ENCODE peak calls at places on chromosomes 12 and 14, in nine cellular contexts. One of them, this sample, is unnamed.

GRCh38 chr14:68111733-68112270 is 292.2 kb downstream of the RAD51B start:
- DNase-seq in posterior vena cava: no peak
- DNase-seq in C1 segment of cervical spinal cord: no peak
- DNase-seq in OCI-LY7: no peak
- DNase-seq in stimulated activated CD4-positive, alpha-beta T cell treated with anti-CD3 and anti-CD28 coated beads, Interleukin-2, amount 100 ng/mL, for 48 hours: no peak
- DNase-seq in effector CD8-positive, alpha-beta T cell: no peak
- DNase-seq in LHCN-M2: no peak
- DNase-seq in KBM-7: no peak
- DNase-seq in Right ventricle myocardium inferior: no peak
- DNase-seq in this sample: no peak

GRCh38 chr12:105267711-105268110 is 31.7 kb upstream of the APPL2 start:
- DNase-seq in stimulated activated CD4-positive, alpha-beta T cell treated with anti-CD3 and anti-CD28 coated beads, Interleukin-2, amount 100 ng/mL, for 48 hours: no peak
- DNase-seq in Right ventricle myocardium inferior: no peak
- DNase-seq in LHCN-M2: peak
- DNase-seq in effector CD8-positive, alpha-beta T cell: no peak
- DNase-seq in C1 segment of cervical spinal cord: no peak
- DNase-seq in OCI-LY7: no peak
- DNase-seq in posterior vena cava: no peak
- DNase-seq in KBM-7: no peak
- DNase-seq in this sample: no peak

GRCh38 chr14:96270565-96271420 is 14.8 kb downstream of the BDKRB1 start:
- DNase-seq in Right ventricle myocardium inferior: no peak
- DNase-seq in OCI-LY7: no peak
- DNase-seq in LHCN-M2: no peak
- DNase-seq in effector CD8-positive, alpha-beta T cell: no peak
- DNase-seq in stimulated activated CD4-positive, alpha-beta T cell treated with anti-CD3 and anti-CD28 coated beads, Interleukin-2, amount 100 ng/mL, for 48 hours: no peak
- DNase-seq in posterior vena cava: no peak
- DNase-seq in KBM-7: no peak
- DNase-seq in C1 segment of cervical spinal cord: no peak
- DNase-seq in this sample: no peak

GRCh38 chr12:56631790-56632700 is 1.9 kb upstream of the BAZ2A start:
- DNase-seq in KBM-7: peak
- DNase-seq in effector CD8-positive, alpha-beta T cell: peak
- DNase-seq in OCI-LY7: peak
- DNase-seq in stimulated activated CD4-positive, alpha-beta T cell treated with anti-CD3 and anti-CD28 coated beads, Interleukin-2, amount 100 ng/mL, for 48 hours: peak
- DNase-seq in posterior vena cava: peak
- DNase-seq in C1 segment of cervical spinal cord: no peak
- DNase-seq in LHCN-M2: no peak
- DNase-seq in Right ventricle myocardium inferior: peak
- DNase-seq in this sample: peak

GRCh38 chr12:1758887-1759286 is 61.5 kb upstream of the LRTM2 start:
- DNase-seq in Right ventricle myocardium inferior: no peak
- DNase-seq in stimulated activated CD4-positive, alpha-beta T cell treated with anti-CD3 and anti-CD28 coated beads, Interleukin-2, amount 100 ng/mL, for 48 hours: no peak
- DNase-seq in OCI-LY7: no peak
- DNase-seq in effector CD8-positive, alpha-beta T cell: no peak
- DNase-seq in KBM-7: no peak
- DNase-seq in C1 segment of cervical spinal cord: no peak
- DNase-seq in LHCN-M2: no peak
- DNase-seq in posterior vena cava: no peak
- DNase-seq in this sample: no peak

GRCh38 chr12:83603106-83603505 is 916.4 kb downstream of the TMTC2 start:
- DNase-seq in Right ventricle myocardium inferior: no peak
- DNase-seq in OCI-LY7: no peak
- DNase-seq in posterior vena cava: no peak
- DNase-seq in effector CD8-positive, alpha-beta T cell: no peak
- DNase-seq in LHCN-M2: no peak
- DNase-seq in C1 segment of cervical spinal cord: no peak
- DNase-seq in KBM-7: no peak
- DNase-seq in stimulated activated CD4-positive, alpha-beta T cell treated with anti-CD3 and anti-CD28 coated beads, Interleukin-2, amount 100 ng/mL, for 48 hours: no peak
- DNase-seq in this sample: no peak

GRCh38 chr12:111767362-111768158 is 827 bp downstream of the ALDH2 start:
- DNase-seq in OCI-LY7: no peak
- DNase-seq in effector CD8-positive, alpha-beta T cell: no peak
- DNase-seq in KBM-7: no peak
- DNase-seq in Right ventricle myocardium inferior: no peak
- DNase-seq in posterior vena cava: no peak
- DNase-seq in LHCN-M2: no peak
- DNase-seq in stimulated activated CD4-positive, alpha-beta T cell treated with anti-CD3 and anti-CD28 coated beads, Interleukin-2, amount 100 ng/mL, for 48 hours: no peak
- DNase-seq in C1 segment of cervical spinal cord: no peak
- DNase-seq in this sample: no peak

GRCh38 chr12:125272252-125272980 is 207.2 kb downstream of the AACS start:
- DNase-seq in Right ventricle myocardium inferior: no peak
- DNase-seq in KBM-7: no peak
- DNase-seq in OCI-LY7: no peak
- DNase-seq in C1 segment of cervical spinal cord: no peak
- DNase-seq in stimulated activated CD4-positive, alpha-beta T cell treated with anti-CD3 and anti-CD28 coated beads, Interleukin-2, amount 100 ng/mL, for 48 hours: no peak
- DNase-seq in posterior vena cava: peak
- DNase-seq in LHCN-M2: no peak
- DNase-seq in effector CD8-positive, alpha-beta T cell: no peak
- DNase-seq in this sample: no peak

GRCh38 chr12:39406257-39406656 is 36.7 kb downstream of the KIF21A start:
- DNase-seq in LHCN-M2: no peak
- DNase-seq in stimulated activated CD4-positive, alpha-beta T cell treated with anti-CD3 and anti-CD28 coated beads, Interleukin-2, amount 100 ng/mL, for 48 hours: no peak
- DNase-seq in C1 segment of cervical spinal cord: no peak
- DNase-seq in OCI-LY7: no peak
- DNase-seq in posterior vena cava: no peak
- DNase-seq in Right ventricle myocardium inferior: no peak
- DNase-seq in KBM-7: no peak
- DNase-seq in effector CD8-positive, alpha-beta T cell: no peak
- DNase-seq in this sample: no peak

GRCh38 chr14:68167717-68168087 is 348.1 kb downstream of the RAD51B start:
- DNase-seq in effector CD8-positive, alpha-beta T cell: no peak
- DNase-seq in OCI-LY7: no peak
- DNase-seq in Right ventricle myocardium inferior: no peak
- DNase-seq in C1 segment of cervical spinal cord: no peak
- DNase-seq in LHCN-M2: no peak
- DNase-seq in KBM-7: no peak
- DNase-seq in posterior vena cava: no peak
- DNase-seq in stimulated activated CD4-positive, alpha-beta T cell treated with anti-CD3 and anti-CD28 coated beads, Interleukin-2, amount 100 ng/mL, for 48 hours: no peak
- DNase-seq in this sample: no peak

GRCh38 chr12:26621932-26622331 is 211.1 kb downstream of the ITPR2 start:
- DNase-seq in effector CD8-positive, alpha-beta T cell: no peak
- DNase-seq in C1 segment of cervical spinal cord: no peak
- DNase-seq in Right ventricle myocardium inferior: no peak
- DNase-seq in KBM-7: no peak
- DNase-seq in stimulated activated CD4-positive, alpha-beta T cell treated with anti-CD3 and anti-CD28 coated beads, Interleukin-2, amount 100 ng/mL, for 48 hours: no peak
- DNase-seq in posterior vena cava: no peak
- DNase-seq in OCI-LY7: no peak
- DNase-seq in LHCN-M2: no peak
- DNase-seq in this sample: no peak

GRCh38 chr14:94025720-94026119 is 420 bp upstream of the OTUB2 start:
- DNase-seq in effector CD8-positive, alpha-beta T cell: no peak
- DNase-seq in KBM-7: no peak
- DNase-seq in C1 segment of cervical spinal cord: no peak
- DNase-seq in LHCN-M2: no peak
- DNase-seq in posterior vena cava: no peak
- DNase-seq in Right ventricle myocardium inferior: no peak
- DNase-seq in OCI-LY7: no peak
- DNase-seq in stimulated activated CD4-positive, alpha-beta T cell treated with anti-CD3 and anti-CD28 coated beads, Interleukin-2, amount 100 ng/mL, for 48 hours: no peak
- DNase-seq in this sample: no peak

GRCh38 chr12:122837306-122838265 is 2.3 kb downstream of the HIP1R start:
- DNase-seq in Right ventricle myocardium inferior: no peak
- DNase-seq in effector CD8-positive, alpha-beta T cell: no peak
- DNase-seq in LHCN-M2: no peak
- DNase-seq in C1 segment of cervical spinal cord: no peak
- DNase-seq in posterior vena cava: peak
- DNase-seq in stimulated activated CD4-positive, alpha-beta T cell treated with anti-CD3 and anti-CD28 coated beads, Interleukin-2, amount 100 ng/mL, for 48 hours: no peak
- DNase-seq in KBM-7: peak
- DNase-seq in OCI-LY7: peak
- DNase-seq in this sample: no peak

GRCh38 chr12:12784911-12785814 is at the start of gene APOLD1:
- DNase-seq in OCI-LY7: peak
- DNase-seq in stimulated activated CD4-positive, alpha-beta T cell treated with anti-CD3 and anti-CD28 coated beads, Interleukin-2, amount 100 ng/mL, for 48 hours: no peak
- DNase-seq in LHCN-M2: peak
- DNase-seq in effector CD8-positive, alpha-beta T cell: no peak
- DNase-seq in posterior vena cava: no peak
- DNase-seq in Right ventricle myocardium inferior: no peak
- DNase-seq in C1 segment of cervical spinal cord: no peak
- DNase-seq in KBM-7: no peak
- DNase-seq in this sample: peak

GRCh38 chr12:47811581-47812484 is 7.9 kb downstream of the HDAC7 start:
- DNase-seq in C1 segment of cervical spinal cord: no peak
- DNase-seq in KBM-7: no peak
- DNase-seq in OCI-LY7: peak
- DNase-seq in LHCN-M2: no peak
- DNase-seq in effector CD8-positive, alpha-beta T cell: no peak
- DNase-seq in posterior vena cava: peak
- DNase-seq in stimulated activated CD4-positive, alpha-beta T cell treated with anti-CD3 and anti-CD28 coated beads, Interleukin-2, amount 100 ng/mL, for 48 hours: no peak
- DNase-seq in Right ventricle myocardium inferior: no peak
- DNase-seq in this sample: peak

GRCh38 chr14:61146896-61147295 is 134.2 kb downstream of the TMEM30B start:
- DNase-seq in stimulated activated CD4-positive, alpha-beta T cell treated with anti-CD3 and anti-CD28 coated beads, Interleukin-2, amount 100 ng/mL, for 48 hours: no peak
- DNase-seq in effector CD8-positive, alpha-beta T cell: no peak
- DNase-seq in OCI-LY7: no peak
- DNase-seq in Right ventricle myocardium inferior: no peak
- DNase-seq in posterior vena cava: no peak
- DNase-seq in C1 segment of cervical spinal cord: no peak
- DNase-seq in LHCN-M2: no peak
- DNase-seq in KBM-7: no peak
- DNase-seq in this sample: no peak

GRCh38 chr12:74537126-74537706 is 419 bp upstream of the ATXN7L3B start:
- DNase-seq in OCI-LY7: peak
- DNase-seq in effector CD8-positive, alpha-beta T cell: no peak
- DNase-seq in LHCN-M2: peak
- DNase-seq in posterior vena cava: no peak
- DNase-seq in stimulated activated CD4-positive, alpha-beta T cell treated with anti-CD3 and anti-CD28 coated beads, Interleukin-2, amount 100 ng/mL, for 48 hours: no peak
- DNase-seq in C1 segment of cervical spinal cord: no peak
- DNase-seq in Right ventricle myocardium inferior: no peak
- DNase-seq in KBM-7: peak
- DNase-seq in this sample: no peak

This sample was measured in left ventricle myocardium inferior.